ENCODE peak calls at places on chromosomes 13 and 19, in six cellular contexts. X is AG04449, J is H9, I is choroid plexus epithelial cell, A is tibial artery, H is uterus. D is an unnamed sample.
A peak's percentile ranks its signal among the peaks of the same experiment; 100 is the strongest.

GRCh38 chr13:78022164-78022877 is 103.7 kb upstream of the EDNRB start:
- DNase-seq in H (no peak), A (peak; percentile 45), X (no peak), I (peak; percentile 77), J (no peak), D (no peak)

GRCh38 chr13:83211301-83211700 is 671.0 kb downstream of the SLITRK1 start:
- DNase-seq in I (peak; percentile 74), X (peak; percentile 36), A (no peak), H (no peak), J (no peak), D (no peak)

GRCh38 chr13:23735329-23735728 is 153.9 kb downstream of the MIPEP start:
- DNase-seq in X (no peak), I (no peak), A (no peak), H (no peak), J (no peak), D (no peak)

GRCh38 chr13:98333481-98333880 is 156.4 kb upstream of the RNF113B start:
- DNase-seq in J (no peak), A (no peak), X (no peak), I (no peak), H (no peak), D (no peak)

GRCh38 chr19:48913114-48913513 is 13.0 kb downstream of the NUCB1 start:
- DNase-seq in A (no peak), H (no peak), I (peak; percentile 7), J (no peak), X (no peak), D (no peak)

GRCh38 chr13:100139822-100140221 is 50.9 kb downstream of the PCCA start:
- DNase-seq in X (no peak), I (peak; percentile 84), H (no peak), J (no peak), A (no peak), D (no peak)

GRCh38 chr19:33125929-33126388 is 6.0 kb upstream of the WDR88 start:
- DNase-seq in A (peak; percentile 37), H (peak; percentile 36), I (peak; percentile 82), X (no peak), J (peak; percentile 64), D (no peak)

GRCh38 chr19:42154471-42155323 is 22.5 kb upstream of the POU2F2 start:
- DNase-seq in A (no peak), J (no peak), X (no peak), H (no peak), I (no peak), D (no peak)

GRCh38 chr19:7861619-7862412 is 12.4 kb downstream of the PRR36 start:
- DNase-seq in A (no peak), J (peak; percentile 85), X (no peak), I (no peak), H (no peak), D (no peak)

GRCh38 chr13:102131246-102131645 is 270.6 kb downstream of the FGF14 start:
- DNase-seq in H (no peak), I (no peak), A (no peak), J (no peak), X (no peak), D (no peak)

GRCh38 chr19:5339470-5339949 is 1.1 kb downstream of the PTPRS start:
- DNase-seq in X (no peak), I (no peak), A (no peak), H (no peak), J (no peak), D (no peak)

GRCh38 chr19:5337886-5338595 is 2.6 kb downstream of the PTPRS start:
- DNase-seq in I (no peak), J (no peak), X (no peak), H (no peak), A (no peak), D (no peak)

GRCh38 chr19:5339950-5340636 is 519 bp downstream of the PTPRS start:
- DNase-seq in X (no peak), H (no peak), A (no peak), J (no peak), I (no peak), D (no peak)

GRCh38 chr19:5337126-5337525 is 3.5 kb downstream of the PTPRS start:
- DNase-seq in H (no peak), I (no peak), A (no peak), X (no peak), J (no peak), D (no peak)

GRCh38 chr19:5338661-5339469 is 1.7 kb downstream of the PTPRS start:
- DNase-seq in A (no peak), I (no peak), H (no peak), J (peak; percentile 70), X (no peak), D (no peak)
- TF ChIP-seq CTCF in A (no peak), I (no peak), H (no peak), J (no peak), X (no peak), D (no peak)

DNA sequence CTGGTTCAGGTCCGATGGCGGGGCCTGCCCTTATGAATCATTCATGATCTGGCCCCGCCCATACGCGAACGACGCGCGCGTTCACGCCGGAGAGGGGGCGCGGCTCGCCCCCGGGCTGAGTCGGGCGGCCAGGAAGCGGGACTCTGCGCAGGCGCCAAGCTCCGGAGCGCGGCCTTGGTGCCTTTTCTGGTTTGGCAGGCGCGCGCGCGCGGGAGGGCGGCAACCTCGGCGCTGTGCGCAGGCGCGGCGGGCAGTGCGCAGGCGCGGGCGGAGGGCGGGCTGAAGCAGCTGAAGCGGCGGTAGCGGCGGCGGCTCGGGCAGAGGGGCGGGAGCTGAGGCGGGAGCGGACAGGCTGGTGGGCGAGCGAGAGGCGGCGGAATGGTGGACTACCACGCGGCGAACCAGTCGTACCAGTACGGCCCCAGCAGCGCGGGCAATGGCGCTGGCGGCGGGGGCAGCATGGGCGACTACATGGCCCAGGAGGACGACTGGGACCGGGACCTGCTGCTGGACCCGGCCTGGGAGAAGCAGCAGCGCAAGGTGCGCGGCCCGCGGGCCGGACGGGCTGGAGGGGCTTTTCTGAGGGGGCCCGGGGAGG is at the start of gene ACTN4:
- DNase-seq in J (peak; percentile 99), I (peak; percentile 97), A (peak; percentile 98), H (peak; percentile 98), X (no peak), D (peak; percentile 100)
- TF ChIP-seq CTCF in J (no peak), I (no peak), A (no peak), H (peak; percentile 4), X (no peak), D (no peak)

DNA sequence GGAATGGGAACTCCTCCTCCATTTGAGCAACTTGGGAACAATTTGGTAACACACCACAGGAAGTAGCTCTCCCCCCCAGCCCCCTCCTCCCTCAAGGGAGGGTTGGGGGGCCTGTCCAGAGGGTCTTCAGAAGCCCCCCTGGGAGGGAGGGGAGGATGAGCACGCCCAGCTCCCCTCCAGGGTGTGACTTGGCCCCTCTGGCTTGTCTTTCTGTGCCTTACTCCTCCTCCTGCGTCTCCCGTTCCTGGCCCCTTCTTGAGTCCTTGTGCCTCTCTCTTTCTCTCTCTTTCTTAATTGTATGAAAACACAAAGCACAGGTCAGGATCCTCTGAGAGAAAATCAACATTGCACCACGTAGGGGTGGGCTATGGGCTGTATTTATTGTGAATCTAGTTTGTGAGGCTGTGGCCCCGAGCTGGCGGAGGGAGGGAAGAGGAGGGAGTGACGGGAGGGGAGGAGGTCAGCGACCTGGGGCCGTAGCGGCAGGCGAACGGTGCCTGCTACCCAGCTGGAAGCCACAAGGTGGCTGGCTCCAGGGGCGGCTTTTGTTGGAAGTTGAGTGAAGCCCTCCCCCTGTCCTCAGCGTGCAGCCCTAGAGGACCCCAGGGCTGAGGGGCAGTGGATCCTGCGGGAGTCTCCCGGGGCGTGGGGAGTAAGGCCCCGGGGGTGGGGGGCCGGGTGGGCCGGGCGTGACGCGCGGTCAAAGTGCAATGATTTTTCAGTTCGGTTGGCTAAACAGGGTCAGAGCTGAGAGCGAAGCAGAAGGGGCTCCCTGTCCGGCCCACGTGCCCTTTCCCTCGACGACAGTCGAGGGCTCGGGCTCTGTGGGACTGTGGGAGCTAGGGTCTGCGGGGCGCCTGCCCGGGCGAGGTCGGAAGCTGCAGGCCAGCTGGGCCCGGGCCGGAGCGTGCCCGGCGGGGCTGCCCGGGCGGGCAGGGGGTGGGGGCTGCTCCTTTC is 6.4 kb downstream of the LYL1 start:
- DNase-seq in X (no peak), I (no peak), J (peak; percentile 89), H (peak; percentile 59), A (no peak), D (no peak)
- TF ChIP-seq CTCF in X (no peak), I (no peak), J (peak; percentile 47), H (peak; percentile 40), A (peak; percentile 13), D (peak; percentile 5)

DNA sequence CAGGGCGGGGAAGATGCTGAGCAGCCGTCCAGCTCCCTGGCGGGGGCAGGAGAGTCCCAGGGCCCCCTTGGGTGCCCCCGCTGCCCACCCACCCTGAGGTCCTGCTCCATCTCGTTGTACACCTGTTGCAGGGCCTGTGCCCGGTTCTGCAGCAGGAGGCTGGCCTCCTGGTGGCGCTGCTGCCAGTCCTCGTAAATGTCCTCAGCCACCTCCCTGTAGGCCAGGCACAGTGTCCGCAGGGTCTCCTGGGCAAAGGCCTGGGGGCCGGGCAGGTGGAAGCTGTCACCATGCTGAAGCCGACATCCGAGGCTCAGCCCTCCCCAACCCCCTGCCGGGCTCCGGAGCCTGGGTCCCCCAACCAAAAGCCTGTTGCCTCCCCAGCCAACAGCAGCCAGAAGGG is 20.2 kb downstream of the ATP8B3 start:
- DNase-seq in X (no peak), I (no peak), J (no peak), A (no peak), H (no peak), D (no peak)
- TF ChIP-seq CTCF in X (no peak), I (no peak), J (no peak), A (no peak), H (no peak), D (no peak)

GRCh38 chr19:17794412-17794730 is 567 bp upstream of the B3GNT3 start:
- DNase-seq in I (no peak), X (no peak), H (no peak), J (no peak), A (no peak), D (no peak)
- TF ChIP-seq CTCF in I (no peak), X (no peak), H (no peak), J (no peak), A (no peak), D (no peak)

D was measured in osteocyte.